ENCODE peak calls at places on chromosomes 2 and 18, in four cellular contexts. D is left kidney, Q is HuH-7, Z is left colon. F is an unnamed sample.

GRCh38 chr2:46014911-46015654 is 282.1 kb upstream of the EPAS1 start:
- DNase-seq in Q (no peak), Z (no peak), D (peak), F (no peak)

GRCh38 chr2:179802483-179802882 is 58.9 kb downstream of the ZNF385B start:
- DNase-seq in D (no peak), Q (no peak), Z (no peak), F (no peak)

GRCh38 chr18:60838677-60839076 is 466.1 kb upstream of the MC4R start:
- DNase-seq in Q (no peak), D (peak), Z (no peak), F (no peak)

GRCh38 chr2:65409045-65409444 is 23.4 kb downstream of the SPRED2 start:
- DNase-seq in Z (no peak), Q (no peak), D (no peak), F (no peak)

GRCh38 chr2:10316860-10317259 is 14.2 kb downstream of the HPCAL1 start:
- DNase-seq in D (no peak), Z (no peak), Q (no peak), F (peak)

GRCh38 chr2:63345285-63345633 is 243.0 kb downstream of the WDPCP start:
- DNase-seq in Z (no peak), Q (no peak), D (no peak), F (no peak)

GRCh38 chr2:48496867-48497266 is 33.1 kb upstream of the STON1 start:
- DNase-seq in Z (no peak), D (no peak), Q (no peak), F (no peak)

GRCh38 chr18:13147146-13147545 is 71.4 kb upstream of the LDLRAD4 start:
- DNase-seq in Z (no peak), Q (no peak), D (peak), F (peak)

GRCh38 chr2:65566617-65567016 is 134.2 kb upstream of the SPRED2 start:
- DNase-seq in Q (no peak), D (no peak), Z (no peak), F (peak)

GRCh38 chr18:70672581-70672980 is 383.7 kb downstream of the SOCS6 start:
- DNase-seq in Z (no peak), D (no peak), Q (no peak), F (no peak)

GRCh38 chr2:19264847-19265246 is 93.6 kb downstream of the OSR1 start:
- DNase-seq in D (no peak), Q (no peak), Z (no peak), F (no peak)

GRCh38 chr2:152367547-152368250 is 32.7 kb downstream of the FMNL2 start:
- DNase-seq in D (peak), Z (no peak), Q (no peak), F (no peak)

GRCh38 chr2:19073522-19073921 is 284.9 kb downstream of the OSR1 start:
- DNase-seq in Q (peak), Z (no peak), D (peak), F (no peak)

GRCh38 chr2:172101707-172102158 is 967 bp downstream of the DLX2 start:
- DNase-seq in Z (no peak), D (peak), Q (peak), F (peak)

GRCh38 chr2:148508878-148509702 is 135.5 kb upstream of the EPC2 start:
- DNase-seq in D (peak), Q (peak), Z (peak), F (peak)

GRCh38 chr2:31434911-31435310 is 20.4 kb upstream of the XDH start:
- DNase-seq in D (no peak), Q (no peak), Z (no peak), F (peak)

GRCh38 chr2:133940134-133940533 is 313.7 kb upstream of the MGAT5 start:
- DNase-seq in D (no peak), Z (no peak), Q (no peak), F (no peak)

GRCh38 chr2:85539361-85540130 is 578 bp downstream of the MAT2A start:
- DNase-seq in D (peak), Z (peak), Q (no peak), F (peak)

GRCh38 chr2:110639972-110640371 is 37.9 kb downstream of the BUB1 start:
- DNase-seq in D (no peak), Z (no peak), Q (no peak), F (no peak)

GRCh38 chr2:95278637-95279225 is 4.5 kb downstream of the PROM2 start:
- DNase-seq in Q (no peak), Z (no peak), D (no peak), F (no peak)

GRCh38 chr2:205982776-205983327 is 103.1 kb downstream of the INO80D start:
- DNase-seq in Z (no peak), Q (no peak), D (no peak), F (no peak)

GRCh38 chr2:6202756-6203155 is 510.6 kb downstream of the SOX11 start:
- DNase-seq in Q (peak), D (no peak), Z (no peak), F (no peak)

GRCh38 chr2:58047373-58047674 is 718 bp downstream of the VRK2 start:
- DNase-seq in Z (no peak), Q (peak), D (no peak), F (peak)

GRCh38 chr2:19955544-19956422 is 34.1 kb downstream of the WDR35 start:
- DNase-seq in Q (peak), Z (peak), D (peak), F (peak)

GRCh38 chr2:213091765-213092164 is 59.6 kb downstream of the IKZF2 start:
- DNase-seq in Q (no peak), Z (no peak), D (no peak), F (no peak)